ENCODE peak calls at places on chromosomes 12 and 14, in ten cellular contexts. P, Q, J, Z, M, G, A, N, T and H are unnamed samples.

GRCh38 chr12:12721251-12721689 is 4.1 kb downstream of the CDKN1B start:
- DNase-seq in P (no peak), Q (no peak), J (no peak), Z (no peak), M (no peak), G (no peak), A (no peak), N (no peak), T (no peak), H (no peak)

GRCh38 chr12:53220857-53221202 is 11.2 kb downstream of the RARG start:
- DNase-seq in P (peak), Q (peak), J (peak), Z (peak), M (peak), G (peak), A (peak), N (peak), T (peak), H (peak)

GRCh38 chr12:14828896-14829295 is 14.4 kb downstream of the ART4 start:
- DNase-seq in P (no peak), Q (no peak), J (no peak), Z (peak), M (no peak), G (no peak), A (no peak), N (peak), T (peak), H (peak)

GRCh38 chr12:113292091-113292490 is 42.8 kb downstream of the SLC8B1 start:
- DNase-seq in P (no peak), Q (peak), J (no peak), Z (no peak), M (no peak), G (no peak), A (no peak), N (no peak), T (peak), H (no peak)

GRCh38 chr14:86799244-86799647 is 1193.7 kb downstream of the GALC start:
- DNase-seq in P (no peak), Q (peak), J (no peak), Z (peak), M (no peak), G (no peak), A (no peak), N (no peak), T (peak), H (no peak)

GRCh38 chr12:84811291-84811690 is 101.3 kb downstream of the SLC6A15 start:
- DNase-seq in P (no peak), Q (peak), J (no peak), Z (no peak), M (no peak), G (no peak), A (no peak), N (no peak), T (peak), H (no peak)

GRCh38 chr12:56529656-56530055 is 8.0 kb downstream of the RBMS2 start:
- DNase-seq in P (no peak), Q (no peak), J (no peak), Z (no peak), M (no peak), G (no peak), A (no peak), N (no peak), T (peak), H (no peak)

GRCh38 chr14:74246561-74246960 is 7.3 kb downstream of the VSX2 start:
- DNase-seq in P (no peak), Q (no peak), J (no peak), Z (no peak), M (no peak), G (no peak), A (no peak), N (peak), T (no peak), H (no peak)

GRCh38 chr14:67425603-67426002 is 13.6 kb upstream of the PLEK2 start:
- DNase-seq in P (no peak), Q (no peak), J (no peak), Z (no peak), M (no peak), G (no peak), A (no peak), N (no peak), T (no peak), H (no peak)

GRCh38 chr12:4286228-4286627 is 12.7 kb downstream of the CCND2 start:
- DNase-seq in P (no peak), Q (no peak), J (no peak), Z (no peak), M (no peak), G (peak), A (no peak), N (no peak), T (no peak), H (no peak)

GRCh38 chr12:113980537-113981337 is 14.6 kb upstream of the RBM19 start:
- DNase-seq in P (no peak), Q (peak), J (no peak), Z (peak), M (peak), G (peak), A (peak), N (peak), T (peak), H (peak)

GRCh38 chr12:108297895-108298760 is 41.0 kb downstream of the CMKLR1 start:
- DNase-seq in P (no peak), Q (no peak), J (no peak), Z (no peak), M (peak), G (no peak), A (no peak), N (no peak), T (no peak), H (no peak)

GRCh38 chr14:60277605-60278190 is 28.7 kb downstream of the PPM1A start:
- DNase-seq in P (no peak), Q (no peak), J (no peak), Z (no peak), M (no peak), G (no peak), A (no peak), N (no peak), T (no peak), H (no peak)

GRCh38 chr12:45122776-45123380 is 72.0 kb upstream of the DBX2 start:
- DNase-seq in P (no peak), Q (peak), J (no peak), Z (peak), M (no peak), G (peak), A (no peak), N (peak), T (peak), H (no peak)

GRCh38 chr14:94677747-94678146 is 65.6 kb downstream of the SERPINA3 start:
- DNase-seq in P (no peak), Q (no peak), J (no peak), Z (no peak), M (no peak), G (no peak), A (no peak), N (no peak), T (no peak), H (no peak)

GRCh38 chr12:113794774-113795173 is 171.4 kb downstream of the RBM19 start:
- DNase-seq in P (no peak), Q (no peak), J (no peak), Z (no peak), M (no peak), G (no peak), A (no peak), N (peak), T (no peak), H (no peak)

GRCh38 chr14:20668969-20669368 is 15.4 kb upstream of the RNASE4 start:
- DNase-seq in P (no peak), Q (no peak), J (no peak), Z (no peak), M (no peak), G (no peak), A (no peak), N (no peak), T (peak), H (no peak)

GRCh38 chr12:111785651-111786050 is 18.9 kb downstream of the ALDH2 start:
- DNase-seq in P (no peak), Q (no peak), J (no peak), Z (no peak), M (no peak), G (no peak), A (no peak), N (no peak), T (peak), H (no peak)

DNA sequence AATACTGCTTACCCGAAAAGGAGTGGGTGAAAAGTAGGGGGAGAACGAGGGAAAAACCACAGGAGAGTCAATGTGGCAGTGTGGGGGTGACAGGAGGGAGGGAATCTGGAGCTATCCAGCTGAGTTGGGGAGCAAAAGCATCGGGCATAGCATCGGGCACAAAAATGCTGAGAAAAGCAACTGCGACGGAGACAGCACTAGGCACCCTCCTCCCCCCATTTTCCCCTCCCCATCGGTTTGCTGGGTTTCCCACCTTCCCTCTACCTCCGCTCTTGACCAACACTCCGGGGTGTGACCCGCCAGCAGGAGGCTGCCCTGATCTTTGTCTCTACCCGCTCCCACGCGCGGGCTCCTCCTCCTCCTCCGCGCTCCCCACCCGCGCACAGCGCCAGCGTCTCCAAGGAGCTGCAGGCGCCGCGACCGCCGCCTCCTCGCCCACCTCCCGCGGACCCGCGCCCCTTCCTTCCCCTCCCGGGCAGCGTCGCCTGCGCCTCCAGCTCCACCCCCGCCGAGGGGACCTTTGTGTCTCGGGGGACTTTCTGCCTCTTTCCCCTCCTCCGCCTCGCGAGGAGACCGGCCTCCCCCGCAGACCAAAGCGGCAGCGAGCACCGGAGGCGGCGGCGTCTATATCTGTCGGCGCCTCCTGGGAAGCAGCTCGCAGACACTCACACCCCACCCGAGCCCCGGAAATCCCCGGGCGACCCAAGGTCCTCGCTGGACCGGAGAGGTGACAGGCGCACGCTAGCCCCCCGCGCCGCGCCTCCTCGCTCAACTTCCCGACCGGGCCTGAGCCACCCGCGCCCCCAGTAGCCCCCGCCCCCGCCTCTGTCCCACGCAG is 939 bp downstream of the CDK17 start:
- DNase-seq in P (peak), Q (peak), J (peak), Z (peak), M (peak), G (peak), A (peak), N (peak), T (peak), H (peak)
- TF ChIP-seq CTCF in P (peak), Q (peak), J (no peak), Z (no peak), M (no peak), G (no peak), A (no peak), N (peak), T (peak), H (no peak)

DNA sequence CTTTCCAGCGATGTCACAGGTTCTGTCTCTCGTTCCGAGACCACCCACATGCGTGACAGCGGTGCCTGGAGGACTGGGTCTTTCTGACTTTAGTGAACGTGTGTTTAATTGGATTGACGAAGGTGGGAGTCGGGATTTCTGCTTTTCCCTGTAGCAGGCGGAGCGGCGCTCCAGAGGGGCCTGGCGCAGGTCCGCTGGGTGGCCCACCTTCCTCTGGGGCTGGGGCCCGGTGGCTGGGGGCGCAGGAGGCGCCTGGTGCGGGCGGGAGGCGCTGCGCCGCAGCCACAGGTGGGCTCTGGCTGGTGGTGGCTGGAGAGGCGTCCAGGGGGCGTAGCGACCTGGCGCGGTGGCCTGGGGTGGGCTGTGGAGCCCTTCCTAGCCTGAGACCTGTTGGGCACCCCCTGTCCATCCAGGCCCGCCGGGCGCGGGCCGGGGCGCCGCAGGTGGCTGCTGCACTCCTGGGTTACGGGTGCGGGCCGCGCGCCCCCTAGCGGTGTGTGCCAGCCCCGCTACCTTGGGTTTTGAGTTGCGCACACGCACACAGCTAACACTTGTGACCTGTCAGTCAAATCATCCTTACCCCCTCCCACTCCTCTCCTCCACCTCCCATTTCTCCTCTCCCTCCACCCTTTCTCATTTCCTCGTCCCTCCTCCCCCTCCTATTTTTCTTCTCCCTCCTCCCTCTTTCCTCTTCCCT is 2.0 kb downstream of the MEG3 start:
- DNase-seq in P (no peak), Q (peak), J (peak), Z (peak), M (no peak), G (peak), A (no peak), N (peak), T (peak), H (no peak)
- TF ChIP-seq CTCF in P (peak), Q (peak), J (peak), Z (peak), M (no peak), G (peak), A (no peak), N (peak), T (peak), H (no peak)

DNA sequence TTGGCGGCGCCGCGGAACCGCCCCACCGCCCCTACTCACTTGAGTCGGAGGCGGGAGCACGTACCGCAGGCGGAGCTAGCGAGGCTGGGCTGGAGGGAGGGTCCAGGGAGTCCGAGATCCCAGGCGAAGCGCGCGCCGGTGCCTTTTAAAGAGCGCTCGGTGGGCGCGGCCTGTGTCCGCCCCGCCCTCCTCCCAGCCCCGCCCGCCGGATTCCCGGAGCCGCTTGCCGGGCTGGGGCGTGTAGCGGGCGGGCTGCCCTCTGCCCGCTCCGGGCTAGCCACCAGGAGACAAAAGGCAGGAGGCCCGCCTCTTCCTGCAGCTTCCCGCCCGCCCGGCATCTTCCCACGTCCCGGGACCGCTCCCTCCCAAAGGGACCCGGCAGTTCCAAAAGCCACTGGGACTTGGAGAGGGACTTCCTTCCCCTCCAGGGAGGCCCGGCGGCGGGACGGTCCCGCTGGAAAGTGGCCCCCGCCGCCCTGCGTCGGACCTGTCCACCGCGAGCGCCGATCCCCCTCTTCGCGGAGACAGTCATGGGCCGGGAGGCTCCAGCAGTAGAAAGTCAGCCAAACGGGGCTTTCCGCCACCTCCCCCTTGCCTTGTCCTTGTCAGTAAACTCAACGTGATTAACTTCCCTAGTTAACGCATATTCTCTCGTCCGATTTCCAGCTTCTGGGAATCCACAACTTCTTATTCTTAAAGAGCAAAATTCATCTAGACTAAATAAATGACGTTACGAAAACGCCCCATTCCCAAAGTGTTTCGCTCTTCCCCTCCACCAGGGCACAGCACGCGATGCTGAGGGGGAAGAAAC is at the start of gene CSRP2:
- DNase-seq in P (peak), Q (peak), J (peak), Z (peak), M (peak), G (peak), A (peak), N (peak), T (peak), H (peak)
- TF ChIP-seq CTCF in P (peak), Q (peak), J (no peak), Z (peak), M (no peak), G (no peak), A (no peak), N (no peak), T (peak), H (peak)

DNA sequence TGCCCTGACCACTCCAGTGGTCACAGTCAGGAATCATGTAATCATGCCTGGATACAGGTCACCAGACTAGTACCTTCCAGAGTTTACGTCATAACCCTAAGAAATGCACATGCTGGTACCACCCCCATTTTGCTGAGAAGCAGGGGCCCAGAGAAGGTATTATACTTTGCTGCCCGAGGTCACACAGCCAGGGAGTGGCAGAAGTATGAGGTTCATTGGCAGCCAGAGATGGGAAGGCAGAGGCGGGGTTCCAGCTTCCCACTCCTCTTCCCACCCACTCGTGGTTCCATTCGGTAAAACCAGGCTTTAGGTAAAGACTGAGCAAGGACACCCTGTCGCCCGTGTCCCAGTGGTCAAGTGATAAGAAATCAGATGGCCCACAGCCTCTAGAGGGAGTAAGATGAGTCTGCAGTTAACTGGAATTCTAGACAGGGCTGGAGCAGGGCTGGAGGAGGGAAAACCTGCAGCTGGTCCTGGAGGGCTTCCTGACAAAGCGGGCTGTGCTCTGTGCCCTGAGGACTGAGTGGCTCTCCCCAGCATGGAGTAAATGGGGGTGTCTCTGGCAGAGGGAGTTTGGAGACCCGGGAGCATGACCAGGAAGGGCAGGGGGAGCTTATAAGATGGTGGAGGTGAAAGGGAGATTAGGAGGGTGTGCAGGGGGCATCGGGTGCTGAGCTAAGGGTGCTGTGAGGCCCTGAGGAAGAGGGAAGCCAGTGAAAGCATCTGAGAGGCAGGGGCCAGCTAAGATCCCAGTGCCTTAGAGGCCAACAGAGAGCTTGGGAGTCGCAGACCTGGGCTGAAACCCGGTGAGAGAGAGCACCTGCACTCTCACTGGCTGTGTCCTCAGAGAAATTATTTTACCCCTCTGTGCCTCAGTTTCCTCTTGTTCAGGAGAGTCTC is 5.7 kb downstream of the FAM222A start:
- DNase-seq in P (no peak), Q (peak), J (no peak), Z (no peak), M (no peak), G (peak), A (no peak), N (peak), T (no peak), H (no peak)
- TF ChIP-seq CTCF in P (no peak), Q (peak), J (no peak), Z (no peak), M (no peak), G (no peak), A (no peak), N (peak), T (peak), H (no peak)